ENCODE peak calls at places on chromosomes 11 and 22, in five cellular contexts. E is SK-N-SH, O is HCT116, Z is HepG2, N is K562. U is an unnamed sample.
A peak's percentile ranks its signal among the peaks of the same experiment; 100 is the strongest.

GRCh38 chr22:21612858-21613257 is 17.0 kb downstream of the YDJC start:
- DNase-seq in O (no peak), E (no peak), Z (no peak), N (peak; percentile 75), U (no peak)

GRCh38 chr11:20276661-20277000 is 86.9 kb upstream of the HTATIP2 start:
- DNase-seq in O (no peak), N (no peak), Z (no peak), E (no peak), U (no peak)

GRCh38 chr22:38751422-38752346 is 4.1 kb downstream of the SUN2 start:
- DNase-seq in O (no peak), E (no peak), Z (no peak), N (no peak), U (peak; percentile 65)

GRCh38 chr11:6812391-6813005 is 13.0 kb upstream of the OR6A2 start:
- DNase-seq in E (peak; percentile 57), O (peak; percentile 15), Z (peak; percentile 48), N (peak; percentile 72), U (peak; percentile 11)

GRCh38 chr11:45658292-45658991 is 7.0 kb downstream of the CHST1 start:
- DNase-seq in N (no peak), E (no peak), Z (peak; percentile 10), O (no peak), U (no peak)

GRCh38 chr11:2932850-2933251 is 3.6 kb upstream of the PHLDA2 start:
- DNase-seq in O (no peak), E (peak; percentile 25), N (no peak), Z (no peak), U (no peak)

GRCh38 chr22:19807914-19808872 is 46.5 kb downstream of the GNB1L start:
- DNase-seq in E (no peak), O (no peak), N (no peak), Z (no peak), U (no peak)

GRCh38 chr22:32317524-32317923 is 40.1 kb upstream of the RFPL3 start:
- DNase-seq in E (no peak), Z (no peak), N (no peak), O (no peak), U (no peak)

GRCh38 chr11:59822989-59823566 is 12.5 kb upstream of the MRPL16 start:
- DNase-seq in N (peak; percentile 42), O (peak; percentile 69), E (peak; percentile 53), Z (peak; percentile 63), U (no peak)

GRCh38 chr11:120244476-120244875 is 4.5 kb downstream of the POU2F3 start:
- DNase-seq in E (no peak), N (no peak), O (no peak), Z (no peak), U (no peak)

GRCh38 chr11:1162498-1163311 is 5.0 kb downstream of the MUC5AC start:
- DNase-seq in N (no peak), E (peak; percentile 22), Z (no peak), O (no peak), U (no peak)

GRCh38 chr22:24434472-24435322 is 7.3 kb downstream of the ADORA2A start:
- DNase-seq in E (peak; percentile 17), N (no peak), Z (no peak), O (no peak), U (peak; percentile 92)

GRCh38 chr11:122235615-122236014 is 119.6 kb upstream of the BLID start:
- DNase-seq in N (no peak), E (no peak), Z (no peak), O (no peak), U (no peak)

GRCh38 chr11:23797624-23798419 is 699.0 kb upstream of the LUZP2 start:
- DNase-seq in N (no peak), Z (no peak), E (no peak), O (no peak), U (no peak)

GRCh38 chr22:32204211-32204855 is 540 bp downstream of the RFPL2 start:
- DNase-seq in E (peak; percentile 60), Z (peak; percentile 9), O (no peak), N (no peak), U (no peak)

GRCh38 chr11:10072841-10073240 is 221.2 kb downstream of the SBF2 start:
- DNase-seq in O (no peak), Z (no peak), N (no peak), E (no peak), U (no peak)

GRCh38 chr22:25510926-25511325 is 53.5 kb upstream of the GRK3 start:
- DNase-seq in O (no peak), Z (no peak), E (no peak), N (no peak), U (no peak)

GRCh38 chr11:134596404-134596803 is 184.4 kb upstream of the B3GAT1 start:
- DNase-seq in Z (no peak), N (no peak), O (no peak), E (no peak), U (no peak)

GRCh38 chr11:36034572-36035331 is 90.9 kb downstream of the LDLRAD3 start:
- DNase-seq in E (peak; percentile 35), O (no peak), N (no peak), Z (no peak), U (no peak)

GRCh38 chr11:122707111-122707510 is 51.6 kb downstream of the UBASH3B start:
- DNase-seq in N (no peak), O (no peak), E (no peak), Z (no peak), U (no peak)

GRCh38 chr11:71355266-71355665 is 92.9 kb downstream of the DHCR7 start:
- DNase-seq in N (no peak), Z (no peak), E (no peak), O (no peak), U (no peak)

GRCh38 chr11:7520011-7520942 is 6.5 kb downstream of the PPFIBP2 start:
- DNase-seq in O (no peak), N (no peak), Z (no peak), E (no peak), U (peak; percentile 89)

GRCh38 chr11:109794501-109794900 is 298.7 kb upstream of the ZC3H12C start:
- DNase-seq in Z (no peak), N (no peak), O (no peak), E (no peak), U (no peak)

GRCh38 chr11:117621226-117621625 is 175.8 kb downstream of the DSCAML1 start:
- DNase-seq in Z (no peak), O (peak; percentile 8), N (peak; percentile 61), E (no peak), U (no peak)

GRCh38 chr11:71307811-71308645 is 55.7 kb upstream of the SHANK2 start:
- DNase-seq in Z (no peak), O (no peak), E (no peak), N (no peak), U (no peak)

GRCh38 chr11:2574553-2575535 is 125.0 kb downstream of the KCNQ1OT1 start:
- DNase-seq in E (no peak), Z (no peak), O (no peak), N (no peak), U (no peak)

GRCh38 chr22:28951969-28952521 is 68.7 kb downstream of the ZNRF3 start:
- DNase-seq in Z (peak; percentile 65), O (no peak), N (no peak), E (no peak), U (no peak)

GRCh38 chr22:31676700-31677099 is 14.7 kb upstream of the PISD start:
- DNase-seq in Z (no peak), N (no peak), E (peak; percentile 94), O (peak; percentile 92), U (peak; percentile 66)

DNA sequence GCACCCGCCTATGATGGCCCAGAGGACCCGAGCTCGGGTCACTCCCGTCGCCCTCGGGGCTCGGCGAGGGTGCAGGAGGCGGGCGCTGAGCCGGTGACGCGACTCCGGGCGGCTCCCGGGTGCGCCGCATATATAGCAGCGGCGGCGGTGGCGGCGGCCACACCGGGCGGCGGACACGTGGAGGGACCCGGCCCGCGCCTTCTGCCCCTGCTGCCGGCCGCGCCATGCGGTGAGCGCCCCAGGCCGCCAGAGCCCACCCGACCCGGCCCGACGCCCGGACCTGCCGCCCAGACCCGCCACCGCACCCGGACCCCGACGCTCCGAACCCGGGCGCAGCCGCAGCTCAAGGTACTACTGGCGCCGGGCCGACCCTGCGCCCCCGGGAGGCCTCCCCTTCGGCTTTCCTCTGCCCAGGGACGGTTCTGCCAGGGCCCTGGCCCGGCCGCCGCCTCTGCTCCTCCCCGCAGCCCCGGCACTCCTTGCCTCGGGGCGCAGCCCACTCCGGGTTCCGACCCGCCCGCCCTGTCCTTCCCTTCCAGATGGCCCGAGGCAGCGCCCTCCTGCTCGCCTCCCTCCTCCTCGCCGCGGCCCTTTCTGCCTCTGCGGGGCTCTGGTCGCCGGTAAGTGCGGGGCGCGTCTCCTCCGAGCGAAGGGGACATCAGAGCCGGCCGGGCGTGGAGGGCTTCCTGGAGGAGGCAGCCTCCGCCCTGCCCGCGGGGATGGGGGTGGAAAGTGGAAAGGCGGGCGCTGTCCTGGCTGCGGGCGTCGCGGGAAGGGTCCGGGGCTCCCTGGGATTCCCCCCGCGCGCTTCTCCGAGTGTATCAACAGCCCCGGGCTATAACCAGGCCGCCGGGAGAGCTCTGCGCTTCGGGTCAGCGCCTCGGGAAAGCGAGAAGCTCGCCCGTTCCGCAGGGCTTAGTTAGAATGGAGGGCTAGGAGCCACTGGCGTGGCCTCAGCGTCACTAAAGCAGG is at the start of gene GAL:
- DNase-seq in E (peak; percentile 91), Z (no peak), O (no peak), N (peak; percentile 82), U (no peak)
- TF ChIP-seq ZBTB33 in E (no peak), Z (no peak), O (no peak), N (no peak), U (no peak)

DNA sequence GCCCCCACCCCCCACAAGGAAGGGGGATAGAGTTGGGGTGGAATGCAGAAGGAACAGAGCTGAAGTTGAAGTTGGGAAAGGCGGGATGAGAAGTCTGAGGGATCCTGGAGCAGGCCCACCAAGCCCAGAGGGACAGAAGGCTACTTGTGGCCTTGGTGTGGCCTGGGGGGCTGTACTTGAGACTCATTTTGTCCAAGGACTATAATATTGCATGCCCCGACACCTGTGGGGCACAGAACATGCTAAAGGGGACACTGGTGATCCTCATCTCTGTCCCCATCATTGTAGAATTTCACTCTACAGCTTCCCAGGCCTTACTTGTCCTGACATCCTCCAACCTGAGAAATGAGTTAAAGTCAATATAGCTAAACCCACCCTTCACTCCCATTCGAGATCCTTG is 1.3 kb downstream of the ESAM start:
- DNase-seq in O (no peak), N (no peak), E (peak; percentile 12), Z (no peak), U (no peak)
- H2AFZ ChIP-seq in O (no peak overlapping the region), N (no peak overlapping the region), E (no peak overlapping the region), Z (no peak overlapping the region), U (no peak overlapping the region)

GRCh38 chr22:45602824-45603301 is 68.8 kb upstream of the ATXN10 start:
- DNase-seq in E (peak; percentile 91), O (peak; percentile 80), Z (peak; percentile 24), N (peak; percentile 88), U (no peak)
- TF ChIP-seq ZBTB33 in E (no peak), O (no peak), Z (no peak), N (no peak), U (no peak)

DNA sequence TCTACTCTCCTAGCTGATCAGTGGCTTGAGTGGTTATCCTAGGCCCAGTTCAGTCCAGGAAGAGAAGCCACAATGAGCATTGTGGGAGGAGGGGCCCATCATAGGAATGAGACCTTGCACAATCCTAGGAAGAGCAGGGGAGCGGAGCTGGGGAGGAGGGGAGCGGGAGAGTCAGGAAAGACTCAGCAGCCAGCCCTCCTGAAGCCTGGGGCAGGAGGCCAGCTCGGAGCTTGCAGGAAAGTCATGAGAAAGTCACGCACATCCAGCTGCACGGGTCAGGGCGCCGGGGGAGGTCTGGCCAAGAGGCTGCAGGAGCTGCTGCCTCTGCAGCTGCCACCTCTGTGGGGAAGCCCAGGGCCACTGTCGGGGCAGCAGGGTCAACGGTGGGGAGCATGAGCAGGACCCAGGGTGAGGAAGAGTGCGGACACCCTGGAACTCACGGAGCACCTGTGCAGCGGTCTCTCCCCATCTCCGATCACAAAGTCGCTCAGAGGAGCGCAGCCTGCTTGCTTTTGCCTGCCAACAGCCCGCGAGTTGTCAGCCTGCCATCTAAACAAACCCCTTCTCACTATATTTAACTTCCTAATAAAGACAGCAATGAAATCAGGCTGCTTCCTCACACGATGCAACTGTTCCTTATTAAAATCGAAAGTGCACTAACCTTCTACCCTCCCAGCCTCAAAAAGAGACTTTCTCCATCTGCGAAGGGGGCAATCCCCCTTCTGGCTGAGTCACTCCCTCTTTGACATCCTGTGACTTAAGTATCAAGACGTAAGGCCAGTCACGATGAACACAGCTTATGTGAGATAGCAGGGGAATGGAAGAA is 52.8 kb upstream of the RTL6 start:
- DNase-seq in E (no peak), O (no peak), N (no peak), Z (no peak), U (peak; percentile 9)
- H2AFZ ChIP-seq in E (no peak overlapping the region), O (no peak overlapping the region), N (no peak overlapping the region), Z (no peak overlapping the region), U (no peak overlapping the region)